ENCODE peak calls at places on chromosomes 5 and 9, in nine cellular contexts. J is natural killer cell treated with Interleukin-12 subunit alpha and Interleukin-12 subunit beta and Interleukin-15 and Interleukin-18, amount 100 ng/mL, for 72 hours; C is NCI-H2081; H is AG08396; G is activated naive CD4-positive, alpha-beta T cell; W is endothelial cell; R is HL-60; Z is NCI-H774; F is HEK293T. Y is an unnamed sample.

GRCh38 chr5:54087436-54087835 is 222.9 kb downstream of the ARL15 start:
- DNase-seq in J (no peak), C (no peak), H (peak; percentile 43), G (no peak), W (no peak), R (no peak), Z (no peak), F (no peak), Y (no peak)

GRCh38 chr9:16461231-16461840 is 409.1 kb downstream of the BNC2 start:
- DNase-seq in J (no peak), C (no peak), H (no peak), G (no peak), W (no peak), R (no peak), Z (no peak), F (no peak), Y (no peak)

GRCh38 chr9:71743217-71743705 is 25.1 kb downstream of the CEMIP2 start:
- DNase-seq in J (no peak), C (no peak), H (no peak), G (no peak), W (no peak), R (no peak), Z (no peak), F (no peak), Y (no peak)

GRCh38 chr9:96453625-96454024 is 3.7 kb downstream of the HABP4 start:
- DNase-seq in J (no peak), C (peak; percentile 7), H (peak; percentile 53), G (no peak), W (no peak), R (no peak), Z (no peak), F (peak; percentile 25), Y (no peak)

GRCh38 chr9:112377087-112377486 is 2.8 kb upstream of the HSDL2 start:
- DNase-seq in J (no peak), C (no peak), H (no peak), G (no peak), W (no peak), R (no peak), Z (no peak), F (no peak), Y (peak; percentile 25)

GRCh38 chr5:102911973-102912372 is 156.9 kb downstream of the PAM start:
- DNase-seq in J (no peak), C (no peak), H (peak; percentile 8), G (no peak), W (no peak), R (no peak), Z (no peak), F (no peak), Y (no peak)

GRCh38 chr9:110160163-110160562 is 47.8 kb downstream of the C9orf152 start:
- DNase-seq in J (no peak), C (no peak), H (no peak), G (no peak), W (no peak), R (no peak), Z (no peak), F (no peak), Y (no peak)

GRCh38 chr9:125461501-125462190 is 200.0 kb downstream of the GAPVD1 start:
- DNase-seq in J (no peak), C (no peak), H (no peak), G (no peak), W (no peak), R (no peak), Z (no peak), F (no peak), Y (no peak)

GRCh38 chr5:124923131-124923530 is 176.7 kb upstream of the ZNF608 start:
- DNase-seq in J (no peak), C (peak; percentile 90), H (no peak), G (no peak), W (no peak), R (no peak), Z (peak; percentile 76), F (no peak), Y (no peak)

GRCh38 chr5:150638488-150639316 is 1.8 kb upstream of the SYNPO start:
- DNase-seq in J (no peak), C (no peak), H (no peak), G (no peak), W (no peak), R (no peak), Z (no peak), F (no peak), Y (no peak)

GRCh38 chr9:90046317-90046861 is 441.6 kb downstream of the GADD45G start:
- DNase-seq in J (no peak), C (no peak), H (no peak), G (no peak), W (no peak), R (no peak), Z (no peak), F (no peak), Y (no peak)

GRCh38 chr9:136047076-136047774 is 47.9 kb downstream of the NACC2 start:
- DNase-seq in J (no peak), C (no peak), H (peak; percentile 5), G (no peak), W (no peak), R (no peak), Z (no peak), F (no peak), Y (no peak)

GRCh38 chr9:92964981-92965758 is 17.8 kb downstream of the FGD3 start:
- DNase-seq in J (peak; percentile 77), C (no peak), H (no peak), G (peak; percentile 36), W (no peak), R (peak; percentile 76), Z (no peak), F (no peak), Y (peak; percentile 33)

GRCh38 chr9:129398101-129398795 is 220.2 kb upstream of the IER5L start:
- DNase-seq in J (no peak), C (no peak), H (no peak), G (no peak), W (no peak), R (no peak), Z (no peak), F (no peak), Y (no peak)

GRCh38 chr9:137688725-137689124 is 69.9 kb downstream of the EHMT1 start:
- DNase-seq in J (no peak), C (no peak), H (no peak), G (no peak), W (no peak), R (peak; percentile 49), Z (no peak), F (no peak), Y (no peak)

GRCh38 chr9:78958887-78959286 is 612.9 kb upstream of the TLE4 start:
- DNase-seq in J (no peak), C (peak; percentile 7), H (no peak), G (no peak), W (no peak), R (no peak), Z (no peak), F (peak; percentile 10), Y (no peak)

GRCh38 chr9:71003346-71003745 is 118.1 kb downstream of the TRPM3 start:
- DNase-seq in J (no peak), C (no peak), H (no peak), G (no peak), W (no peak), R (no peak), Z (no peak), F (no peak), Y (no peak)

GRCh38 chr9:93860694-93861658 is 94.2 kb downstream of the BARX1 start:
- DNase-seq in J (no peak), C (no peak), H (no peak), G (no peak), W (no peak), R (peak; percentile 23), Z (no peak), F (no peak), Y (no peak)

GRCh38 chr5:158384535-158385421 is 525.8 kb upstream of the CLINT1 start:
- DNase-seq in J (no peak), C (no peak), H (peak; percentile 54), G (no peak), W (no peak), R (peak; percentile 8), Z (no peak), F (no peak), Y (no peak)

GRCh38 chr9:136700959-136701664 is 11.3 kb upstream of the DIPK1B start:
- DNase-seq in J (no peak), C (no peak), H (no peak), G (peak; percentile 22), W (peak; percentile 11), R (no peak), Z (no peak), F (no peak), Y (no peak)

GRCh38 chr9:16150938-16151650 is 598.3 kb downstream of the CCDC171 start:
- DNase-seq in J (no peak), C (no peak), H (no peak), G (no peak), W (no peak), R (no peak), Z (no peak), F (no peak), Y (no peak)

GRCh38 chr5:158147227-158147626 is 288.3 kb upstream of the CLINT1 start:
- DNase-seq in J (no peak), C (no peak), H (no peak), G (no peak), W (no peak), R (no peak), Z (no peak), F (no peak), Y (no peak)

GRCh38 chr9:78101247-78101646 is 69.6 kb upstream of the GNAQ start:
- DNase-seq in J (no peak), C (no peak), H (no peak), G (no peak), W (no peak), R (no peak), Z (no peak), F (no peak), Y (no peak)

GRCh38 chr5:56112526-56113121 is 117.9 kb upstream of the IL6ST start:
- DNase-seq in J (no peak), C (no peak), H (no peak), G (no peak), W (no peak), R (no peak), Z (no peak), F (peak; percentile 36), Y (no peak)

GRCh38 chr5:139138790-139139189 is 59.4 kb downstream of the SIL1 start:
- DNase-seq in J (no peak), C (no peak), H (peak; percentile 61), G (no peak), W (peak; percentile 13), R (no peak), Z (peak; percentile 73), F (no peak), Y (no peak)

GRCh38 chr5:18394154-18394804 is 760.0 kb downstream of the TAF11L14 start:
- DNase-seq in J (no peak), C (peak; percentile 73), H (peak; percentile 25), G (no peak), W (peak; percentile 86), R (peak; percentile 35), Z (peak; percentile 74), F (peak; percentile 37), Y (no peak)

GRCh38 chr9:76817489-76817888 is 53.3 kb downstream of the PCA3 start:
- DNase-seq in J (no peak), C (no peak), H (peak; percentile 32), G (no peak), W (no peak), R (no peak), Z (no peak), F (no peak), Y (no peak)

GRCh38 chr5:107484261-107484660 is 186.5 kb downstream of the EFNA5 start:
- DNase-seq in J (no peak), C (no peak), H (no peak), G (no peak), W (no peak), R (no peak), Z (no peak), F (no peak), Y (no peak)

GRCh38 chr5:154251529-154251928 is 61.0 kb downstream of the GALNT10 start:
- DNase-seq in J (no peak), C (no peak), H (no peak), G (no peak), W (no peak), R (no peak), Z (no peak), F (no peak), Y (no peak)

GRCh38 chr5:75885321-75885720 is 168.1 kb upstream of the POC5 start:
- DNase-seq in J (no peak), C (no peak), H (no peak), G (no peak), W (no peak), R (no peak), Z (no peak), F (no peak), Y (no peak)

GRCh38 chr5:158456756-158457155 is 597.8 kb upstream of the CLINT1 start:
- DNase-seq in J (no peak), C (no peak), H (peak; percentile 73), G (no peak), W (no peak), R (no peak), Z (no peak), F (no peak), Y (no peak)